ENCODE peak calls at places on chromosome 1, in eight cellular contexts. I, J, O, E, Q, D, B and V are unnamed samples.

GRCh38 chr1:184664042-184664659 is 90.5 kb downstream of the EDEM3 start:
- DNase-seq in I (peak; percentile 52), J (peak; percentile 84), O (peak; percentile 82), E (peak; percentile 66), Q (peak; percentile 89), D (peak; percentile 81), B (peak; percentile 26), V (peak; percentile 95)

GRCh38 chr1:205920861-205921558 is 22.2 kb downstream of the SLC26A9 start:
- DNase-seq in I (no peak), J (no peak), O (peak; percentile 59), E (no peak), Q (peak; percentile 21), D (no peak), B (no peak), V (peak; percentile 35)

GRCh38 chr1:16249838-16250241 is 12.9 kb upstream of the CPLANE2 start:
- DNase-seq in I (no peak), J (peak; percentile 81), O (peak; percentile 90), E (no peak), Q (no peak), D (no peak), B (no peak), V (no peak)

GRCh38 chr1:202165942-202166843 is 5.8 kb upstream of the PTPN7 start:
- DNase-seq in I (no peak), J (no peak), O (no peak), E (no peak), Q (no peak), D (no peak), B (no peak), V (no peak)

GRCh38 chr1:23103001-23103879 is 65.4 kb downstream of the LUZP1 start:
- DNase-seq in I (peak; percentile 38), J (peak; percentile 59), O (no peak), E (peak; percentile 62), Q (no peak), D (no peak), B (peak; percentile 31), V (no peak)

GRCh38 chr1:35470964-35471613 is 86.1 kb downstream of the KIAA0319L start:
- DNase-seq in I (no peak), J (no peak), O (no peak), E (no peak), Q (peak; percentile 31), D (no peak), B (no peak), V (peak; percentile 48)

GRCh38 chr1:61386323-61386722 is 304.0 kb downstream of the NFIA start:
- DNase-seq in I (no peak), J (no peak), O (no peak), E (no peak), Q (no peak), D (no peak), B (no peak), V (no peak)

GRCh38 chr1:58515794-58516401 is 30.6 kb downstream of the OMA1 start:
- DNase-seq in I (peak; percentile 54), J (peak; percentile 90), O (no peak), E (peak; percentile 61), Q (no peak), D (peak; percentile 25), B (peak; percentile 69), V (peak; percentile 54)

GRCh38 chr1:7561331-7561921 is 209.7 kb upstream of the VAMP3 start:
- DNase-seq in I (no peak), J (peak; percentile 21), O (no peak), E (no peak), Q (peak; percentile 89), D (peak; percentile 22), B (no peak), V (peak; percentile 94)

GRCh38 chr1:234781241-234782056 is 171.5 kb upstream of the IRF2BP2 start:
- DNase-seq in I (no peak), J (no peak), O (no peak), E (peak; percentile 83), Q (peak; percentile 31), D (peak; percentile 44), B (no peak), V (no peak)

GRCh38 chr1:110647254-110647891 is 27.4 kb downstream of the KCNA3 start:
- DNase-seq in I (no peak), J (peak; percentile 34), O (no peak), E (peak; percentile 27), Q (no peak), D (no peak), B (no peak), V (no peak)

GRCh38 chr1:44260792-44261474 is 47.7 kb downstream of the DMAP1 start:
- DNase-seq in I (no peak), J (no peak), O (no peak), E (peak; percentile 58), Q (no peak), D (no peak), B (no peak), V (no peak)

GRCh38 chr1:38817958-38818705 is 41.4 kb downstream of the RRAGC start:
- DNase-seq in I (peak; percentile 41), J (peak; percentile 38), O (no peak), E (no peak), Q (peak; percentile 79), D (no peak), B (no peak), V (peak; percentile 92)

GRCh38 chr1:239155466-239155865 is 230.9 kb upstream of the CHRM3 start:
- DNase-seq in I (no peak), J (no peak), O (no peak), E (no peak), Q (no peak), D (no peak), B (no peak), V (no peak)

GRCh38 chr1:225877570-225877969 is 4.6 kb downstream of the TMEM63A start:
- DNase-seq in I (no peak), J (peak; percentile 69), O (peak; percentile 85), E (peak; percentile 77), Q (peak; percentile 75), D (peak; percentile 72), B (no peak), V (peak; percentile 90)

DNA sequence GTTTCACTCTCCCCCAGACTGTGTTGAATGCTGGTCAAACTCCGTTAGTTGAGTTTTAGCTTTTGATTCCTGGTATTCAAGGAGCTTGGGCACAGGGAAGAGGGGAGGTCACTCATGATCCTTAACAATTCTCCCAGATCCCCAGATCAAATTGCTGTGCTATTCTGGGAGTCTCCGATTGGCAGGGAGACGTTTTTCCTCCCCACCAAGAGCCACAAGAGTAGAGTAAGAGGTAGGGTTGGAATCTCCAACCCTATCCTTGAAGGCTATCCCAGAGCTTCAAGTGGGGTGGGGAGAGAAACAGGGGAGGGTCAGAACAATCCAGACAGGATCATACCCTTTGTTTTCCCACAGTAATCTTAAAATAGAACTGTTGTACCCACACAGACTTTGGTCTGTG is 576 bp upstream of the TPM3 start:
- DNase-seq in I (no peak), J (no peak), O (peak; percentile 21), E (no peak), Q (no peak), D (no peak), B (no peak), V (no peak)
- H3K27ac ChIP-seq in I (no peak overlapping the region), J (no peak overlapping the region), O (no peak overlapping the region), E (no peak overlapping the region), Q (no peak overlapping the region), D (no peak overlapping the region), B (no peak overlapping the region), V (peak overlapping the region; percentile 70)

GRCh38 chr1:17510138-17510537 is 29.4 kb upstream of the ARHGEF10L start:
- DNase-seq in I (no peak), J (no peak), O (no peak), E (no peak), Q (no peak), D (no peak), B (no peak), V (no peak)

GRCh38 chr1:17503146-17503545 is 36.4 kb upstream of the ARHGEF10L start:
- DNase-seq in I (no peak), J (no peak), O (no peak), E (peak; percentile 73), Q (no peak), D (no peak), B (no peak), V (no peak)

GRCh38 chr1:17511188-17511587 is 28.3 kb upstream of the ARHGEF10L start:
- DNase-seq in I (no peak), J (no peak), O (no peak), E (no peak), Q (no peak), D (no peak), B (no peak), V (no peak)

GRCh38 chr1:17509320-17509719 is 30.2 kb upstream of the ARHGEF10L start:
- DNase-seq in I (no peak), J (no peak), O (no peak), E (no peak), Q (no peak), D (no peak), B (no peak), V (no peak)

DNA sequence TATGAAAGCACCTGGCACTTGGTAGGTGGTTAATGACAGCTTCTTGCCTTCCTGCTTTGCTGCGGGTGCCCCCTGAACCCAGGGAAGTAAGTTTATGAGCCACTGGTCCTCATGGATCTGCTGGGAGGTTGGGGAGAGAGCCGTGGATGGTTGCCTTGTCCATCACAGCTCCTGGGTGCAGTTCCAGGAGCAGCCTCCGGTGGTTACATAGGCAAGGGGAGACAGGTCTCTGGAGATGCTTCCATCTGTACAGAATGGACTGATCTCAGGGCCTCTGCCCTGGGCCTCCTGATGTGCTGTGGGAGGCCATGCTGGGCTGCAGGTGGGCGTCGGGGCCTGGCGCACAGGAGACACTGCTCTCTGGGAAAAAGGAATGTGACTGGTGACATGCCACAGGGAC is 31.6 kb upstream of the ARHGEF10L start:
- DNase-seq in I (no peak), J (peak; percentile 21), O (no peak), E (no peak), Q (peak; percentile 53), D (no peak), B (no peak), V (peak; percentile 78)
- H3K27ac ChIP-seq in I (no peak overlapping the region), J (no peak overlapping the region), O (no peak overlapping the region), E (no peak overlapping the region), Q (no peak overlapping the region), D (no peak overlapping the region), B (no peak overlapping the region), V (no peak overlapping the region)

DNA sequence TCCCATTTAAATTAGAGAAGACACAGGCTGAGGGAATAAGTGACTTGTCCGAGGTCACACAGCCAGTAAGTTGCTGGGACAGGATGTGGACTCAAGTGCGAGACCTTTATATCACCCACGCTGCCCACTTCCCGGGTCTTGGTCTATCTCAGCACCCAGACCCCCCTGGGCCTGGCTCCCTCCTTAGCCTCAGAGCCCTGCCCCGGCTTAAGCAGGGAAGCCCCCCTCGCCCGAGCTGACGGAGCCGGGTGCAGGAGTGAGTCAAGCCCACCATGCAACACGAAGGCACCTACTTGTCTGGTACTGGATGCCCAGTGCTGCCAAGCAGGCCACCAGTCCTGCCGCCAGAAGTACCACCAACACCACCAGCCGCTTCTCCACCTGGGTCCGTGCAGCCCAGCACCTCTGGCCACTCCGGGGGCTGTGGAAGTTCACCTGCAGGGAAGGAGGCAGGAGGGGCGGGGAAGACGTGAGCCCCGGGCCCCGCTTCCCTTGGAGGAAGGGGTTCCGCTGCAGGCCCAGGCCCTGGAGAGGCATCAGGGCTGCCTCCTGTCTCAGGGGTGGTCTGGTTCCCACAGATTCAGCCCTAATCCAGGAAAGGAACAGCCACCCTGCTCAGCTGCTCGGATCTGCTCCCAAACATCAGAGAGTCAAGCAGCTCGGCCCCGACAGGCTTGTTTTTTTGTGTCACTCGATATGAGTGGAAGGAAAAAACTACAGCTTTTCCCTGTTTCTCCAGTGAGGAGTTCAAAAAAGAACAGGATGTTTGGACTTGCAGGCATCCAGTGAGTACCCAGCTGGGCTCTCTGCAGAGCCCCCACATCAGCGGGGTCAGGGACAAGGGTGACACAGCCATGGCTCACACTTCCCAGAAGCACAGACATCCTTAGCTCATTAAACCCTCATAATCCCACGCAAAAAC is 11.1 kb downstream of the ECE1 start:
- DNase-seq in I (no peak), J (peak; percentile 59), O (no peak), E (no peak), Q (no peak), D (no peak), B (no peak), V (no peak)
- H3K27ac ChIP-seq in I (peak overlapping the region; percentile 74), J (peak overlapping the region; percentile 81), O (peak overlapping the region; percentile 65), E (peak overlapping the region; percentile 94), Q (no peak overlapping the region), D (peak overlapping the region; percentile 68), B (no peak overlapping the region), V (peak overlapping the region; percentile 36)

GRCh38 chr1:33292726-33293340 is 28.1 kb downstream of the A3GALT2 start:
- DNase-seq in I (no peak), J (no peak), O (peak; percentile 60), E (no peak), Q (no peak), D (peak; percentile 16), B (no peak), V (no peak)
- H3K27ac ChIP-seq in I (no peak overlapping the region), J (no peak overlapping the region), O (peak overlapping the region; percentile 63), E (no peak overlapping the region), Q (no peak overlapping the region), D (no peak overlapping the region), B (no peak overlapping the region), V (no peak overlapping the region)